ENCODE peak calls at places on chromosomes 11 and 22, in eight cellular contexts. K is lower lobe of right lung, P is Caco-2, G is cardiac muscle cell, N is body of pancreas, V is osteocyte, W is LoVo, Q is H9. I is an unnamed sample.

GRCh38 chr11:108866781-108867180 is 201.9 kb downstream of the DDX10 start:
- DNase-seq in K (no peak), N (no peak), P (no peak), G (no peak), W (no peak), V (no peak), Q (no peak), I (no peak)

GRCh38 chr22:38411016-38411415 is 44.0 kb downstream of the KCNJ4 start:
- DNase-seq in W (no peak), N (no peak), P (no peak), Q (no peak), V (no peak), G (no peak), K (peak), I (no peak)

GRCh38 chr11:117882539-117882938 is 6.1 kb upstream of the FXYD6 start:
- DNase-seq in P (no peak), N (no peak), Q (no peak), K (no peak), V (peak), G (no peak), W (no peak), I (no peak)

GRCh38 chr11:35540526-35540925 is 15.1 kb upstream of the PAMR1 start:
- DNase-seq in N (no peak), Q (no peak), G (peak), W (no peak), P (no peak), V (no peak), K (no peak), I (no peak)

GRCh38 chr22:50479686-50480085 is 1.7 kb upstream of the ADM2 start:
- DNase-seq in G (no peak), W (no peak), P (no peak), V (no peak), N (no peak), K (no peak), Q (no peak), I (no peak)

GRCh38 chr22:37198290-37199102 is 10.4 kb upstream of the C1QTNF6 start:
- DNase-seq in K (peak), W (peak), Q (peak), V (peak), P (peak), G (peak), N (peak), I (peak)

GRCh38 chr11:124717786-124718634 is 21.7 kb upstream of the NRGN start:
- DNase-seq in V (no peak), G (peak), K (peak), P (peak), W (peak), N (no peak), Q (peak), I (no peak)

GRCh38 chr11:67409261-67409666 is 5.4 kb downstream of the TBC1D10C start:
- DNase-seq in Q (no peak), G (no peak), K (no peak), V (no peak), P (no peak), W (no peak), N (no peak), I (no peak)

GRCh38 chr11:126459691-126460404 is 104.4 kb downstream of the ST3GAL4 start:
- DNase-seq in W (no peak), G (peak), Q (no peak), P (no peak), V (no peak), N (peak), K (no peak), I (no peak)

GRCh38 chr22:17672417-17672991 is 33.9 kb downstream of the BCL2L13 start:
- DNase-seq in K (no peak), V (no peak), G (no peak), P (no peak), N (no peak), Q (no peak), W (no peak), I (no peak)

GRCh38 chr22:46619830-46620501 is at the start of gene GRAMD4:
- DNase-seq in P (no peak), N (peak), Q (no peak), V (no peak), W (no peak), K (no peak), G (peak), I (no peak)

GRCh38 chr11:108592591-108593213 is 866 bp downstream of the EXPH5 start:
- DNase-seq in W (peak), N (peak), Q (peak), G (no peak), K (peak), P (peak), V (no peak), I (peak)

GRCh38 chr11:8223513-8223899 is 40.2 kb downstream of the LMO1 start:
- DNase-seq in G (peak), Q (no peak), V (no peak), N (no peak), P (no peak), W (no peak), K (peak), I (peak)

GRCh38 chr22:46043816-46044717 is 67.1 kb upstream of the WNT7B start:
- DNase-seq in G (no peak), N (peak), Q (peak), V (no peak), W (peak), K (peak), P (no peak), I (no peak)

GRCh38 chr22:28883917-28884753 is 763 bp downstream of the ZNRF3 start:
- DNase-seq in N (peak), P (peak), Q (peak), G (peak), K (peak), W (peak), V (no peak), I (peak)

GRCh38 chr11:12459374-12459773 is 82.0 kb downstream of the PARVA start:
- DNase-seq in K (no peak), W (no peak), V (no peak), Q (no peak), P (no peak), N (no peak), G (no peak), I (no peak)

GRCh38 chr22:33561149-33561807 is 359.0 kb downstream of the LARGE1 start:
- DNase-seq in V (no peak), P (no peak), K (no peak), N (peak), W (no peak), G (no peak), Q (no peak), I (no peak)

I was measured in trophoblast cell.